ENCODE peak calls at places on chromosomes 2 and 18, in seven cellular contexts. G is H1, U is HCT116, K is SK-N-SH, X is K562, O is GM12878, M is HepG2. F is an unnamed sample.

GRCh38 chr2:77513191-77513590 is 9.0 kb downstream of the LRRTM4 start:
- DNase-seq in G (no peak), U (no peak), K (no peak), X (no peak), O (no peak), M (no peak), F (no peak)

GRCh38 chr2:174595415-174595814 is 2.2 kb downstream of the WIPF1 start:
- DNase-seq in G (no peak), U (no peak), K (no peak), X (no peak), O (no peak), M (no peak), F (no peak)

GRCh38 chr2:170782673-170783072 is 12.5 kb downstream of the ERICH2 start:
- DNase-seq in G (no peak), U (no peak), K (no peak), X (no peak), O (no peak), M (no peak), F (no peak)

GRCh38 chr2:26764906-26765305 is 822 bp downstream of the SLC35F6 start:
- DNase-seq in G (no peak), U (no peak), K (peak; percentile 35), X (no peak), O (no peak), M (no peak), F (no peak)

GRCh38 chr2:236369606-236370005 is 105.4 kb upstream of the ASB18 start:
- DNase-seq in G (no peak), U (no peak), K (no peak), X (no peak), O (no peak), M (no peak), F (no peak)

GRCh38 chr2:176461098-176461497 is 191.9 kb downstream of the MTX2 start:
- DNase-seq in G (no peak), U (no peak), K (no peak), X (no peak), O (no peak), M (no peak), F (no peak)

GRCh38 chr2:240503375-240503774 is 54.4 kb downstream of the ANKMY1 start:
- DNase-seq in G (no peak), U (no peak), K (no peak), X (no peak), O (no peak), M (no peak), F (no peak)

GRCh38 chr2:177169810-177170514 is 42.6 kb upstream of the HNRNPA3 start:
- DNase-seq in G (no peak), U (no peak), K (no peak), X (no peak), O (peak; percentile 82), M (peak; percentile 86), F (no peak)

GRCh38 chr2:219844756-219845155 is 217.3 kb downstream of the SLC4A3 start:
- DNase-seq in G (no peak), U (no peak), K (no peak), X (no peak), O (peak; percentile 16), M (no peak), F (no peak)

GRCh38 chr2:239285071-239285931 is 115.5 kb downstream of the HDAC4 start:
- DNase-seq in G (no peak), U (no peak), K (no peak), X (peak; percentile 37), O (no peak), M (peak; percentile 54), F (no peak)

GRCh38 chr18:3593381-3593903 is 143.5 kb downstream of the TGIF1 start:
- DNase-seq in G (no peak), U (no peak), K (peak; percentile 68), X (peak; percentile 77), O (no peak), M (no peak), F (no peak)

GRCh38 chr2:10968176-10968575 is 56.4 kb downstream of the KCNF1 start:
- DNase-seq in G (no peak), U (no peak), K (no peak), X (no peak), O (no peak), M (no peak), F (no peak)

GRCh38 chr2:73284296-73285161 is at the start of gene FBXO41:
- DNase-seq in G (peak; percentile 87), U (no peak), K (peak; percentile 94), X (peak; percentile 82), O (peak; percentile 47), M (peak; percentile 30), F (no peak)

GRCh38 chr2:2059199-2059598 is 271.9 kb downstream of the MYT1L start:
- DNase-seq in G (no peak), U (no peak), K (no peak), X (no peak), O (no peak), M (no peak), F (no peak)

GRCh38 chr2:111912547-111912946 is 14.1 kb downstream of the MERTK start:
- DNase-seq in G (no peak), U (no peak), K (no peak), X (no peak), O (no peak), M (no peak), F (no peak)

GRCh38 chr2:43136862-43137261 is 89.5 kb downstream of the ZFP36L2 start:
- DNase-seq in G (no peak), U (no peak), K (peak; percentile 32), X (no peak), O (no peak), M (no peak), F (no peak)

GRCh38 chr2:200695178-200695930 is 109.5 kb downstream of the AOX1 start:
- DNase-seq in G (no peak), U (no peak), K (no peak), X (no peak), O (no peak), M (no peak), F (no peak)

GRCh38 chr18:272650-273049 is 4.8 kb upstream of the THOC1 start:
- DNase-seq in G (no peak), U (no peak), K (no peak), X (no peak), O (no peak), M (no peak), F (no peak)

GRCh38 chr18:56645415-56646016 is 5.6 kb upstream of the WDR7 start:
- DNase-seq in G (no peak), U (peak; percentile 26), K (no peak), X (peak; percentile 26), O (no peak), M (no peak), F (no peak)

GRCh38 chr2:168978461-168978861 is 52.7 kb downstream of the ABCB11 start:
- DNase-seq in G (no peak), U (no peak), K (no peak), X (no peak), O (no peak), M (no peak), F (no peak)
- TF ChIP-seq YY1 in G (no peak), U (no peak), K (no peak), X (no peak), O (no peak), M (no peak), F (no peak)

GRCh38 chr2:160268382-160268781 is 68.3 kb upstream of the ITGB6 start:
- DNase-seq in G (no peak), U (no peak), K (no peak), X (no peak), O (no peak), M (no peak), F (no peak)

GRCh38 chr2:160271166-160272086 is 71.4 kb upstream of the ITGB6 start:
- DNase-seq in G (no peak), U (no peak), K (no peak), X (peak; percentile 4), O (no peak), M (no peak), F (no peak)

GRCh38 chr2:160269365-160269764 is 69.3 kb upstream of the ITGB6 start:
- DNase-seq in G (no peak), U (no peak), K (no peak), X (no peak), O (no peak), M (no peak), F (no peak)

GRCh38 chr2:160270571-160271113 is 70.6 kb upstream of the ITGB6 start:
- DNase-seq in G (peak; percentile 47), U (no peak), K (peak; percentile 15), X (no peak), O (no peak), M (no peak), F (no peak)

DNA sequence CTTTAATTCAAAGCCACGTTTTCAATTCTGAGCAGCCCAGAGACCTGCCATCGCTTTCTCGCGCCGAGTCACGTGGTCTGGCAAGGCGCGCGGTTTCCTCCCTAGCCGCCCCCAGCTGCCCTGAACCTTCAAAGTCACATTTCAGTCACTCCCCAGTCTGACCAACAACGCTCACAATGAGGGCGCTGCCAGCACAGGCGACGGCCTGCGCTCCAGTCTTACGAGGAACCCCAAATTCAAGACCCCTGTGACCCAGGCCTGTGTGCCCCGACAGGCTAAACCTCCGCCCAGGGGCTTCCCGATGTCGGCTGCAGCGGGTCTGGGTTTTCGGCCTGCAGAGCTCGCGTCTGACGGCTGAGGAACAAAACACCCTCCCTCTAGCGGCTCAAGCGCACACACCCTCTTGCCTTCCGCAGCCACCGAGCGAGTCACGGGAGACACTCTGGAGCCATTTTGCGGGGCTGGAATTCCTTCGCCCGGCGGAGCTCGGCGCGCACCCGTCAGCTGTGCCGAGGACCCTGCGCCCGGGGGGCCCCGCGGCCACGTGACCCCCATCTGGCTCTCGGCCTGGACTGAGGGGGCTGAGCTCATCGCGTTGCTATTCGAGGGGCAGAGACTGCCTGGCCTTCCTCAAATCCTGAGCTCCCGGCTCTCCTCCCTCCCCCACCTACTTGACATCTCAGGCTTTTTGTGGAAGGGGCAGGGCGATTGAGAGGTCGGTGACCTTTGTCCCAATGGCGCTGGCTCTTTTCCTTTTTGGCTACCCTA is 69.9 kb upstream of the ITGB6 start:
- DNase-seq in G (peak; percentile 85), U (peak; percentile 31), K (peak; percentile 76), X (peak; percentile 67), O (peak; percentile 11), M (peak; percentile 77), F (peak; percentile 87)
- H3K4me3 ChIP-seq in G (peak overlapping the region; percentile 28), U (peak overlapping the region; percentile 31), K (no peak overlapping the region), X (peak overlapping the region; percentile 19), O (peak overlapping the region; percentile 40), M (peak overlapping the region; percentile 71), F (peak overlapping the region; percentile 56)

GRCh38 chr2:132670961-132671781 is 1.2 kb upstream of the LYPD1 start:
- DNase-seq in G (peak; percentile 77), U (peak; percentile 27), K (peak; percentile 27), X (no peak), O (no peak), M (no peak), F (peak; percentile 80)
- TF ChIP-seq YY1 in G (no peak), U (no peak), K (no peak), X (no peak), O (no peak), M (no peak), F (peak; percentile 19)

DNA sequence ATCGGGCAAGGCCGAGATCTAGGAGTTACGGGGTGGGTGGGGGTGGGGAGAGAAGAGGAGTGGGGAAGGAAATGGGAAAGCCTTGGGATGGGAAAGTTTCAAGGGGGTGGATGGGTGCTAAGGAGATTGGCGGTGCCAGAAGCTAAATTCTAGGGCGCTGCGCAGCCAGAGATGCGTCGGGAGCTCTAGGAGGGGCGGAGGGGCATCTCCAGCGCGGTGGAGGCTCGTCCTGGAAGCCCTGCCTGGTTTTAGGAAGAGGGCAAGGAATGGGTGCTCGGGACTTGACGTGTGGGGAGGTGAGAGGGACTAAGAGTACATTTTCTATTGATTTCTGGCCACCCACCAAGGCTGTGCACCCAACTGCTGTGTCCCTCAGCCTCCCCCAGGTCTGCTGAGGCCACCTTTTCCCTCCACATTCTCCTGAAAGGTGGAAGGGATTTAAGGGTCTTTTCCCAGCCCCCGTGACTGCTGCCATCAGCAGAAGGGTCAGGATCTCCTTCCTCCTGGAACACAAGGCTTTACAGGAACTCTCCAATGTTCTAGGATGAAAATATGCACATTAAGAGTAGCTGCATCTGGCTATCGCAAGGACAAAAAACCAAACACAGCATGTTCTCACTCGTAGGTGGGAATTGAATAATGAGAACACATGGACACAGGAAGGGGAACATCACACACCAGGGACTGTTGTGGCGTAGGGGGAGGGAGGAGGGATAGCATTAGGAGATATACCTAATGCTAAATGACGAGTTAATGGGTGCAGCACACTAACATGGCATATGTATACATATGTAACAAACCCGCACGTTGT is 1.4 kb downstream of the C2orf72 start:
- DNase-seq in G (peak; percentile 53), U (no peak), K (no peak), X (no peak), O (no peak), M (no peak), F (no peak)
- H3K4me3 ChIP-seq in G (peak overlapping the region; percentile 33), U (peak overlapping the region; percentile 41), K (no peak overlapping the region), X (no peak overlapping the region), O (no peak overlapping the region), M (peak overlapping the region; percentile 99), F (peak overlapping the region; percentile 61)